ENCODE peak calls at places on chromosomes 2 and 18, in five cellular contexts. V, S, B, R and G are unnamed samples.

GRCh38 chr2:5932556-5933469 is 240.6 kb downstream of the SOX11 start:
- DNase-seq in V (no peak), S (no peak), B (peak), R (no peak), G (no peak)

GRCh38 chr18:25467226-25468065 is 115.5 kb upstream of the ZNF521 start:
- DNase-seq in V (no peak), S (peak), R (no peak), B (no peak), G (no peak)

GRCh38 chr2:138699421-138699820 is 80.8 kb downstream of the NXPH2 start:
- DNase-seq in R (no peak), S (no peak), V (peak), B (no peak), G (no peak)

GRCh38 chr2:18975506-18975905 is 382.9 kb downstream of the OSR1 start:
- DNase-seq in B (no peak), R (no peak), S (no peak), V (no peak), G (no peak)

GRCh38 chr2:178807227-178808008 is at the start of gene TTN:
- DNase-seq in B (no peak), V (no peak), R (no peak), S (no peak), G (no peak)

GRCh38 chr2:181312515-181312927 is 144.7 kb upstream of the ITGA4 start:
- DNase-seq in R (peak), V (no peak), B (no peak), S (no peak), G (no peak)

GRCh38 chr2:2587364-2587763 is 256.3 kb upstream of the MYT1L start:
- DNase-seq in S (no peak), R (no peak), B (no peak), V (no peak), G (no peak)

GRCh38 chr2:150621800-150622199 is 134.3 kb upstream of the RND3 start:
- DNase-seq in V (no peak), S (no peak), B (no peak), R (no peak), G (no peak)

GRCh38 chr18:25225152-25225551 is 126.8 kb downstream of the ZNF521 start:
- DNase-seq in S (no peak), V (no peak), R (no peak), B (no peak), G (no peak)

GRCh38 chr2:218071218-218071937 is 2.3 kb downstream of the RUFY4 start:
- DNase-seq in B (no peak), V (no peak), R (no peak), S (no peak), G (no peak)

GRCh38 chr2:134268265-134268664 is 14.4 kb downstream of the MGAT5 start:
- DNase-seq in S (no peak), B (no peak), V (no peak), R (no peak), G (no peak)

GRCh38 chr2:108384662-108385393 is 7.1 kb downstream of the SULT1C4 start:
- DNase-seq in R (no peak), B (no peak), V (no peak), S (no peak), G (no peak)

GRCh38 chr2:202196727-202197126 is 41.7 kb downstream of the SUMO1 start:
- DNase-seq in R (no peak), B (no peak), S (no peak), V (no peak), G (no peak)

GRCh38 chr2:232846055-232846454 is 24.0 kb upstream of the SNORC start:
- DNase-seq in S (no peak), B (no peak), V (no peak), R (no peak), G (no peak)

GRCh38 chr2:234593636-234594035 is 96.8 kb upstream of the ARL4C start:
- DNase-seq in R (no peak), S (no peak), B (no peak), V (no peak), G (peak)

GRCh38 chr2:126849991-126850535 is 48.6 kb upstream of the TEX51 start:
- DNase-seq in R (no peak), B (no peak), V (no peak), S (no peak), G (no peak)

GRCh38 chr2:173584676-173585453 is 230.2 kb downstream of the CDCA7 start:
- DNase-seq in R (no peak), S (no peak), B (no peak), V (no peak), G (no peak)

GRCh38 chr2:30306522-30306921 is 75.2 kb downstream of the LBH start:
- DNase-seq in V (no peak), R (no peak), S (no peak), B (no peak), G (no peak)

GRCh38 chr2:75324716-75325291 is 125.5 kb upstream of the TACR1 start:
- DNase-seq in V (no peak), R (no peak), S (no peak), B (no peak), G (no peak)
- H3K4me3 ChIP-seq in V (no peak), R (no peak), S (no peak), B (no peak), G (no peak)

GRCh38 chr2:44087037-44087713 is 81.5 kb upstream of the PPM1B start:
- DNase-seq in R (peak), S (peak), V (peak), B (peak), G (no peak)

GRCh38 chr2:44083054-44083453 is 85.6 kb upstream of the PPM1B start:
- DNase-seq in B (no peak), S (no peak), R (no peak), V (no peak), G (no peak)

GRCh38 chr2:44086639-44087036 is 82.0 kb upstream of the PPM1B start:
- DNase-seq in S (no peak), V (no peak), B (peak), R (no peak), G (no peak)

GRCh38 chr2:44084850-44085249 is 83.8 kb upstream of the PPM1B start:
- DNase-seq in B (no peak), S (no peak), V (no peak), R (no peak), G (no peak)

GRCh38 chr2:44087714-44088092 is 81.0 kb upstream of the PPM1B start:
- DNase-seq in R (no peak), V (peak), S (no peak), B (no peak), G (no peak)
- H3K4me3 ChIP-seq in R (peak), V (peak), S (no peak), B (peak), G (no peak)

DNA sequence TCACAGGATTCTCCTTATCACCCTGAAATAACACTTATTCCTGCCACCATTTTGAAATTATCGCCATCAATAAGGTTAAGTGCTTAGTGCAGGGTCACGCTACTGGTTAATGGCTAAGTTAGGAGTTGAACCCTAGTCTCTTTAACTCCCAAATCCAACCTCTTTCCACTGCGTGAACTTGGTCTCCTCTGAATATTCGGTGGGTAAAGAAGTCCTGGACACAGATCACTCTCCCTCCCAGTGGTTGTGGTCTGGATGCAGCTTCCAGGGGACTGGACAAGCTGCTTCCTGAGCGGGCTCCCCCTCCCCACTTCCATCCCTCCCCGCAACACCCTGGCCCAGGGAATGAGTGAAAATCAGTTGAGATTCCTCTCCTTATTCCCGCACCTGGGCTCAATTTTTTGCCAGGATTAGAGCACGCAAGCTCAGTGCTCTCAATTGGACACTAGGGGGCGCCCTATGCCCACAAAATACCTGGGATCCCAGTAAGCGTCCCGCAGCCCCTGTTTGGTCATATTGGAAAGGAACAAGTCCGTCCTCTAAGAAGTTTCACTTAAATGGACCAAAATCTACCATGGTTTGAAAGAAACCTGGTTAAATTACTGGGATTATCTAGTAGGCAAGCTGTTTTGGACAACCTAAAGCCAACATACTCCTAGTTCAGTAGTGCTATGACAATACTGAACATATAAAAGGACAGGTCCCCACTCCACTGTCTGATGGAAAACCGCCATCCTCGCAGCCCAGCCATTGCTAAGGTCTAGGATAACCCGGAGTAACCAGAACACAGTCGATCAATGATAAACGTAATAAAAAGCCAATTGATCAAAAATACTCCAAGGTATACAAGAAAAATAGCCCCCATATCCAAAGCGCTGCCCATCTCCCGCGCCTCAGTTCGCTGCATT is 40.4 kb downstream of the DHRS9 start:
- DNase-seq in V (peak), R (peak), B (no peak), S (peak), G (peak)
- H3K4me3 ChIP-seq in V (peak), R (no peak), B (no peak), S (no peak), G (no peak)

GRCh38 chr2:43522177-43522576 is 73.7 kb downstream of the THADA start:
- DNase-seq in R (no peak), B (no peak), V (no peak), S (no peak), G (no peak)
- H3K4me3 ChIP-seq in R (no peak), B (no peak), V (no peak), S (no peak), G (no peak)